ENCODE peak calls at places on chromosome 11, in four cellular contexts. B is GM23248, G is brain microvascular endothelial cell, W is neural progenitor cell. Y is an unnamed sample.

GRCh38 chr11:10329935-10330334 is 25.1 kb downstream of the ADM start:
- DNase-seq in W (no peak), G (peak; percentile 93), B (peak; percentile 92), Y (no peak)

GRCh38 chr11:133753150-133753549 is 92.2 kb downstream of the SPATA19 start:
- DNase-seq in G (no peak), B (no peak), W (no peak), Y (no peak)

GRCh38 chr11:68036717-68037239 is 2.0 kb upstream of the TCIRG1 start:
- DNase-seq in B (no peak), W (no peak), G (no peak), Y (no peak)

GRCh38 chr11:93585758-93586157 is 42.6 kb upstream of the SMCO4 start:
- DNase-seq in W (peak; percentile 27), G (peak; percentile 80), B (peak; percentile 88), Y (no peak)

GRCh38 chr11:115008774-115009173 is 330.4 kb downstream of the NXPE2 start:
- DNase-seq in W (no peak), B (no peak), G (no peak), Y (peak; percentile 73)

GRCh38 chr11:47052165-47052564 is 115.6 kb downstream of the CSTPP1 start:
- DNase-seq in B (no peak), G (no peak), W (no peak), Y (no peak)

GRCh38 chr11:89491141-89491690 is at the start of gene NOX4:
- DNase-seq in G (peak; percentile 42), W (peak; percentile 88), B (peak; percentile 55), Y (no peak)

GRCh38 chr11:65316311-65316978 is 1.8 kb downstream of the CDC42EP2 start:
- DNase-seq in G (peak; percentile 87), W (peak; percentile 25), B (peak; percentile 100), Y (no peak)

GRCh38 chr11:5367461-5368074 is 16.0 kb upstream of the OR51M1 start:
- DNase-seq in G (peak; percentile 83), B (peak; percentile 73), W (no peak), Y (no peak)

GRCh38 chr11:131584694-131585592 is 214.5 kb downstream of the NTM start:
- DNase-seq in G (no peak), B (no peak), W (peak; percentile 64), Y (no peak)

GRCh38 chr11:41879186-41879738 is 419.8 kb upstream of the LRRC4C start:
- DNase-seq in W (no peak), G (peak; percentile 82), B (peak; percentile 6), Y (no peak)

GRCh38 chr11:87290304-87290922 is 252.7 kb downstream of the TMEM135 start:
- DNase-seq in G (peak; percentile 9), B (peak; percentile 73), W (peak; percentile 76), Y (no peak)

DNA sequence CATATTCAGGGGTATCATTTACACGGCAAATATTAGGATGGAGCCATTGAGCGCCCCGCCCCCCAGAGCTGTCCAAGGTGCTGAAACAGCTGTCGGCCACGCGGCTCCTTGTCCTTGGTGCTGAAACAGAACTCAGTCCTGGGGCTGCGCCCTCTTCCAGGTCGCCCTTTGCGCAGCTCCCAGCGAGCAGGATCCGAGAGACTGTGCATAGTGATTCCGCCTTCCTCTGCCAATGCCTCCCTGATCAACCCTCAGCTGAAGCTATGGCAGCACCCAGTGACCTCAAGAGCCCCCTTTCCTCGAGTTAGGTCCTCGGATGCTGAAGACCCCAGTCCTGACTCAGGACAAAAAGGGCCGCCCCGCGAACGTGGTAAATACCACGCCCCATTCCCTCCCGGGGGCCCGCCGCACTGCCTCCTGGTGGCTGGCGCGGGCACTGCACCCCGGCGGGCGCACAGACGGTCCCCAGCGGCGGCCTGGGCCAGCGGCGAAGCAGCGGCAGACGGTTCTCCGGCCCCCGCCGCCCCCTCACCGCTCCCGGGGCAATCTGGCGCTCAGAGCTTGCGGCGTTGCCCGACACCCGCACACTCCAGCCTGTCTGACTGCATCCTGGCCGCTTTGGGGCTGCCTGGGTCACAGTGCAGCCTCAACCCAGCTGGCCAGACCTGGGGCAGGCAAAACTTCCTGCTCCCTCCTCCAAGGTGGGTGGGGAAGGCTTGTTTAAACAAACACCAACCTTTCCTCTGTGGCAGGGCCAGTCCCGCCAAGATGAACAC is 13.4 kb downstream of the SYT7 start:
- DNase-seq in G (peak; percentile 59), W (peak; percentile 95), B (peak; percentile 85), Y (no peak)
- H3K27me3 ChIP-seq in G (peaks cover 15% of the 10 kb centered on the region), W (peaks cover 65% of the 10 kb centered on the region), B (peaks cover 7% of the 10 kb centered on the region), Y (no peaks in the 10 kb centered on the region)

DNA sequence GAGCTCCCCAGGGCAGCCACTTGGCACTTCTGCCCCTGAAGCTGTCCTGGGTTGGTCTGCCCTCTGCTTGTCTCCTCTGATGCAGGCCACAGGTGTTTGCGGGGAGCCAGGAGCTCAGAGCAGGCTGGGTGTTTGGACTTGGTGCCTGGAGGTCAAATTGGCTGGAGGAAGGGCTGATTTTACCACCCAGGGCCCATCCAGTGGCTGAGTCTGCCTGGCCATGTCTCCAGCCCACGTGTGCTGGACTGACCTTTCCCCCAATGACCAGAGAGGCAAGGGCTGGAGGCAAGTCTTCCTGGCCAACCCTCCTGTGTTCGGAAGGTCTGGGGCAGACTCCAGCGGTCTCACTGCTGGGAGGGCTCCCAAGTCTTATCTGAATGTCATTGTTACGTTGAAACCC is 84.0 kb downstream of the NECTIN1 start:
- DNase-seq in B (no peak), G (no peak), W (no peak), Y (no peak)
- H3K27me3 ChIP-seq in B (no peaks in the 10 kb centered on the region), G (peaks cover 1% of the 10 kb centered on the region), W (no peaks in the 10 kb centered on the region), Y (no peaks in the 10 kb centered on the region)

GRCh38 chr11:57196556-57196955 is 14.8 kb downstream of the LRRC55 start:
- DNase-seq in B (no peak), W (no peak), G (no peak), Y (no peak)
- H3K27me3 ChIP-seq in B (peaks cover 36% of the 10 kb centered on the region), W (no peaks in the 10 kb centered on the region), G (no peaks in the 10 kb centered on the region), Y (no peaks in the 10 kb centered on the region)

GRCh38 chr11:64065712-64066111 is 30.0 kb downstream of the FLRT1 start:
- DNase-seq in B (no peak), G (no peak), W (no peak), Y (no peak)
- H3K27me3 ChIP-seq in B (no peaks in the 10 kb centered on the region), G (peaks cover 4% of the 10 kb centered on the region), W (peaks cover 40% of the 10 kb centered on the region), Y (no peaks in the 10 kb centered on the region)

Y was measured in WERI-Rb-1.